ENCODE peak calls at places on chromosomes 3 and 15, in nine cellular contexts. One of them, this sample, is unnamed.

GRCh38 chr3:41050149-41050548 is 149.2 kb upstream of the CTNNB1 start:
- DNase-seq in lower lobe of right lung: no peak
- DNase-seq in body of pancreas: no peak
- DNase-seq in Panc1: no peak
- DNase-seq in AG09319: no peak
- DNase-seq in left ventricle myocardium inferior: no peak
- DNase-seq in BE2C: no peak
- DNase-seq in heart left ventricle: no peak
- DNase-seq in right lobe of liver: no peak
- DNase-seq in this sample: no peak

GRCh38 chr3:48685603-48686511 is at the start of gene NCKIPSD:
- DNase-seq in body of pancreas: peak
- DNase-seq in AG09319: peak
- DNase-seq in Panc1: no peak
- DNase-seq in right lobe of liver: peak
- DNase-seq in left ventricle myocardium inferior: peak
- DNase-seq in lower lobe of right lung: peak
- DNase-seq in heart left ventricle: peak
- DNase-seq in BE2C: peak
- DNase-seq in this sample: no peak

GRCh38 chr3:170726976-170727661 is 141.2 kb upstream of the SLC7A14 start:
- DNase-seq in AG09319: peak
- DNase-seq in heart left ventricle: no peak
- DNase-seq in body of pancreas: no peak
- DNase-seq in right lobe of liver: no peak
- DNase-seq in lower lobe of right lung: no peak
- DNase-seq in Panc1: no peak
- DNase-seq in left ventricle myocardium inferior: no peak
- DNase-seq in BE2C: no peak
- DNase-seq in this sample: peak

GRCh38 chr15:56759450-56759845 is 26.1 kb upstream of the ZNF280D start:
- DNase-seq in lower lobe of right lung: no peak
- DNase-seq in left ventricle myocardium inferior: peak
- DNase-seq in BE2C: no peak
- DNase-seq in heart left ventricle: peak
- DNase-seq in Panc1: no peak
- DNase-seq in AG09319: peak
- DNase-seq in body of pancreas: peak
- DNase-seq in right lobe of liver: peak
- DNase-seq in this sample: peak

GRCh38 chr15:93974804-93975481 is 256.4 kb upstream of the MCTP2 start:
- DNase-seq in right lobe of liver: no peak
- DNase-seq in left ventricle myocardium inferior: no peak
- DNase-seq in heart left ventricle: no peak
- DNase-seq in body of pancreas: peak
- DNase-seq in BE2C: peak
- DNase-seq in lower lobe of right lung: no peak
- DNase-seq in Panc1: no peak
- DNase-seq in AG09319: no peak
- DNase-seq in this sample: peak

GRCh38 chr15:92848852-92849598 is 51.1 kb upstream of the CHD2 start:
- DNase-seq in heart left ventricle: no peak
- DNase-seq in right lobe of liver: no peak
- DNase-seq in BE2C: no peak
- DNase-seq in left ventricle myocardium inferior: no peak
- DNase-seq in AG09319: peak
- DNase-seq in body of pancreas: no peak
- DNase-seq in Panc1: no peak
- DNase-seq in lower lobe of right lung: no peak
- DNase-seq in this sample: peak

GRCh38 chr15:35633677-35634076 is 87.7 kb upstream of the DPH6 start:
- DNase-seq in AG09319: no peak
- DNase-seq in lower lobe of right lung: no peak
- DNase-seq in heart left ventricle: no peak
- DNase-seq in Panc1: no peak
- DNase-seq in body of pancreas: no peak
- DNase-seq in right lobe of liver: no peak
- DNase-seq in left ventricle myocardium inferior: no peak
- DNase-seq in BE2C: no peak
- DNase-seq in this sample: no peak

GRCh38 chr15:67543348-67543718 is 830 bp downstream of the MAP2K5 start:
- DNase-seq in body of pancreas: peak
- DNase-seq in AG09319: no peak
- DNase-seq in BE2C: no peak
- DNase-seq in lower lobe of right lung: no peak
- DNase-seq in right lobe of liver: peak
- DNase-seq in left ventricle myocardium inferior: no peak
- DNase-seq in Panc1: no peak
- DNase-seq in heart left ventricle: peak
- DNase-seq in this sample: no peak

GRCh38 chr3:45465192-45465591 is 76.8 kb downstream of the LARS2 start:
- DNase-seq in lower lobe of right lung: no peak
- DNase-seq in left ventricle myocardium inferior: no peak
- DNase-seq in BE2C: no peak
- DNase-seq in right lobe of liver: no peak
- DNase-seq in body of pancreas: no peak
- DNase-seq in heart left ventricle: no peak
- DNase-seq in Panc1: no peak
- DNase-seq in AG09319: no peak
- DNase-seq in this sample: no peak

GRCh38 chr3:133955892-133956291 is 60.2 kb upstream of the RAB6B start:
- DNase-seq in BE2C: peak
- DNase-seq in right lobe of liver: no peak
- DNase-seq in Panc1: no peak
- DNase-seq in body of pancreas: no peak
- DNase-seq in lower lobe of right lung: no peak
- DNase-seq in left ventricle myocardium inferior: no peak
- DNase-seq in AG09319: peak
- DNase-seq in heart left ventricle: no peak
- DNase-seq in this sample: no peak

GRCh38 chr15:33007295-33007855 is 187.1 kb downstream of the FMN1 start:
- DNase-seq in AG09319: no peak
- DNase-seq in left ventricle myocardium inferior: no peak
- DNase-seq in BE2C: no peak
- DNase-seq in Panc1: no peak
- DNase-seq in lower lobe of right lung: no peak
- DNase-seq in body of pancreas: no peak
- DNase-seq in heart left ventricle: no peak
- DNase-seq in right lobe of liver: no peak
- DNase-seq in this sample: no peak

GRCh38 chr3:187621881-187622280 is 48.3 kb downstream of the SST start:
- DNase-seq in BE2C: no peak
- DNase-seq in lower lobe of right lung: no peak
- DNase-seq in heart left ventricle: no peak
- DNase-seq in left ventricle myocardium inferior: no peak
- DNase-seq in Panc1: no peak
- DNase-seq in body of pancreas: no peak
- DNase-seq in right lobe of liver: no peak
- DNase-seq in AG09319: no peak
- DNase-seq in this sample: no peak

GRCh38 chr15:64837502-64837901 is 4.2 kb upstream of the PLEKHO2 start:
- DNase-seq in lower lobe of right lung: no peak
- DNase-seq in AG09319: no peak
- DNase-seq in body of pancreas: no peak
- DNase-seq in left ventricle myocardium inferior: no peak
- DNase-seq in heart left ventricle: no peak
- DNase-seq in right lobe of liver: no peak
- DNase-seq in Panc1: no peak
- DNase-seq in BE2C: no peak
- DNase-seq in this sample: no peak

GRCh38 chr3:178381555-178381954 is 154.7 kb upstream of the KCNMB2 start:
- DNase-seq in BE2C: no peak
- DNase-seq in Panc1: no peak
- DNase-seq in left ventricle myocardium inferior: no peak
- DNase-seq in AG09319: no peak
- DNase-seq in right lobe of liver: no peak
- DNase-seq in heart left ventricle: no peak
- DNase-seq in lower lobe of right lung: no peak
- DNase-seq in body of pancreas: no peak
- DNase-seq in this sample: no peak

DNA sequence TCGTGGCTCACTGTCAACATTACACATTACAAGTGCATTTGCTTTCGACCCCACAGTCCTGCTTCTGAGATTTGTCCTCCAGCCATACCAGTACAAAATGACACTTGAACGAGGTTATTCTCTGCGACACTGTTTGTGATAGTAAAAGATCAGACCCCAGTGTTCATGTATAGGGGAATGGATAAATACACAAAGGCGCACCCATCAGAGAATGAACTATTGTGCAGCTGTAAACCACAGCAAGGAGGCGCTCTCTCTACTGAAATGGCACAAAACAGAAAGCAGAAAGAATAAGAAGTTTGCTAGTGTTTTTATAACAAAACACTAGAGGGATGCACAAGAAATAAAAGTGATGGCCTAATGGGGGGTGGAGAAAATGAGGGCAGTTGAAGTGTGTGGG is 4.9 kb upstream of the CHSY1 start:
- DNase-seq in right lobe of liver: no peak
- DNase-seq in left ventricle myocardium inferior: no peak
- DNase-seq in AG09319: no peak
- DNase-seq in heart left ventricle: no peak
- DNase-seq in lower lobe of right lung: no peak
- DNase-seq in BE2C: no peak
- DNase-seq in body of pancreas: no peak
- DNase-seq in Panc1: no peak
- DNase-seq in this sample: no peak
- TF ChIP-seq CTCF in right lobe of liver: no peak
- TF ChIP-seq CTCF in left ventricle myocardium inferior: no peak
- TF ChIP-seq CTCF in AG09319: no peak
- TF ChIP-seq CTCF in heart left ventricle: no peak
- TF ChIP-seq CTCF in lower lobe of right lung: no peak
- TF ChIP-seq CTCF in BE2C: peak
- TF ChIP-seq CTCF in body of pancreas: no peak
- TF ChIP-seq CTCF in Panc1: peak
- TF ChIP-seq CTCF in this sample: peak

GRCh38 chr3:158261371-158261991 is 151.6 kb downstream of the RSRC1 start:
- DNase-seq in body of pancreas: no peak
- DNase-seq in AG09319: no peak
- DNase-seq in left ventricle myocardium inferior: no peak
- DNase-seq in BE2C: no peak
- DNase-seq in Panc1: no peak
- DNase-seq in right lobe of liver: no peak
- DNase-seq in heart left ventricle: no peak
- DNase-seq in lower lobe of right lung: no peak
- DNase-seq in this sample: no peak
- TF ChIP-seq CTCF in body of pancreas: no peak
- TF ChIP-seq CTCF in AG09319: no peak
- TF ChIP-seq CTCF in left ventricle myocardium inferior: no peak
- TF ChIP-seq CTCF in BE2C: peak
- TF ChIP-seq CTCF in Panc1: peak
- TF ChIP-seq CTCF in right lobe of liver: no peak
- TF ChIP-seq CTCF in heart left ventricle: no peak
- TF ChIP-seq CTCF in lower lobe of right lung: no peak
- TF ChIP-seq CTCF in this sample: no peak

GRCh38 chr3:71600646-71601288 is 17.2 kb upstream of the FOXP1 start:
- DNase-seq in BE2C: no peak
- DNase-seq in Panc1: no peak
- DNase-seq in heart left ventricle: no peak
- DNase-seq in lower lobe of right lung: no peak
- DNase-seq in body of pancreas: no peak
- DNase-seq in left ventricle myocardium inferior: no peak
- DNase-seq in right lobe of liver: no peak
- DNase-seq in AG09319: no peak
- DNase-seq in this sample: no peak

GRCh38 chr3:71606582-71606981 is 23.1 kb upstream of the FOXP1 start:
- DNase-seq in left ventricle myocardium inferior: no peak
- DNase-seq in lower lobe of right lung: no peak
- DNase-seq in AG09319: no peak
- DNase-seq in BE2C: no peak
- DNase-seq in heart left ventricle: no peak
- DNase-seq in right lobe of liver: no peak
- DNase-seq in Panc1: no peak
- DNase-seq in body of pancreas: no peak
- DNase-seq in this sample: no peak

GRCh38 chr3:71599416-71599815 is 15.9 kb upstream of the FOXP1 start:
- DNase-seq in right lobe of liver: no peak
- DNase-seq in Panc1: no peak
- DNase-seq in body of pancreas: no peak
- DNase-seq in lower lobe of right lung: no peak
- DNase-seq in AG09319: no peak
- DNase-seq in left ventricle myocardium inferior: no peak
- DNase-seq in heart left ventricle: no peak
- DNase-seq in BE2C: no peak
- DNase-seq in this sample: no peak

GRCh38 chr3:71601811-71602210 is 18.3 kb upstream of the FOXP1 start:
- DNase-seq in body of pancreas: no peak
- DNase-seq in right lobe of liver: no peak
- DNase-seq in heart left ventricle: no peak
- DNase-seq in left ventricle myocardium inferior: no peak
- DNase-seq in Panc1: no peak
- DNase-seq in AG09319: no peak
- DNase-seq in lower lobe of right lung: no peak
- DNase-seq in BE2C: no peak
- DNase-seq in this sample: peak

GRCh38 chr3:71602256-71602655 is 18.7 kb upstream of the FOXP1 start:
- DNase-seq in Panc1: no peak
- DNase-seq in lower lobe of right lung: no peak
- DNase-seq in heart left ventricle: no peak
- DNase-seq in BE2C: no peak
- DNase-seq in AG09319: no peak
- DNase-seq in body of pancreas: no peak
- DNase-seq in right lobe of liver: no peak
- DNase-seq in left ventricle myocardium inferior: no peak
- DNase-seq in this sample: no peak
- TF ChIP-seq CTCF in Panc1: no peak
- TF ChIP-seq CTCF in lower lobe of right lung: no peak
- TF ChIP-seq CTCF in heart left ventricle: no peak
- TF ChIP-seq CTCF in BE2C: no peak
- TF ChIP-seq CTCF in AG09319: no peak
- TF ChIP-seq CTCF in body of pancreas: no peak
- TF ChIP-seq CTCF in right lobe of liver: no peak
- TF ChIP-seq CTCF in left ventricle myocardium inferior: no peak
- TF ChIP-seq CTCF in this sample: peak

GRCh38 chr3:4768521-4768920 is 210.7 kb upstream of the BHLHE40 start:
- DNase-seq in right lobe of liver: no peak
- DNase-seq in lower lobe of right lung: no peak
- DNase-seq in heart left ventricle: no peak
- DNase-seq in AG09319: no peak
- DNase-seq in body of pancreas: no peak
- DNase-seq in Panc1: no peak
- DNase-seq in left ventricle myocardium inferior: no peak
- DNase-seq in BE2C: no peak
- DNase-seq in this sample: no peak

GRCh38 chr3:4771238-4771637 is 208.0 kb upstream of the BHLHE40 start:
- DNase-seq in heart left ventricle: no peak
- DNase-seq in left ventricle myocardium inferior: no peak
- DNase-seq in AG09319: no peak
- DNase-seq in right lobe of liver: no peak
- DNase-seq in body of pancreas: no peak
- DNase-seq in BE2C: no peak
- DNase-seq in lower lobe of right lung: no peak
- DNase-seq in Panc1: no peak
- DNase-seq in this sample: no peak

GRCh38 chr3:4772171-4772804 is 206.9 kb upstream of the BHLHE40 start:
- DNase-seq in Panc1: no peak
- DNase-seq in heart left ventricle: peak
- DNase-seq in body of pancreas: peak
- DNase-seq in AG09319: peak
- DNase-seq in left ventricle myocardium inferior: peak
- DNase-seq in lower lobe of right lung: peak
- DNase-seq in right lobe of liver: no peak
- DNase-seq in BE2C: no peak
- DNase-seq in this sample: no peak

GRCh38 chr3:4772858-4773257 is 206.4 kb upstream of the BHLHE40 start:
- DNase-seq in lower lobe of right lung: no peak
- DNase-seq in Panc1: no peak
- DNase-seq in right lobe of liver: no peak
- DNase-seq in BE2C: no peak
- DNase-seq in AG09319: no peak
- DNase-seq in heart left ventricle: no peak
- DNase-seq in left ventricle myocardium inferior: no peak
- DNase-seq in body of pancreas: peak
- DNase-seq in this sample: no peak

GRCh38 chr3:4770561-4770960 is 208.7 kb upstream of the BHLHE40 start:
- DNase-seq in body of pancreas: no peak
- DNase-seq in right lobe of liver: no peak
- DNase-seq in lower lobe of right lung: no peak
- DNase-seq in BE2C: no peak
- DNase-seq in heart left ventricle: no peak
- DNase-seq in AG09319: no peak
- DNase-seq in Panc1: no peak
- DNase-seq in left ventricle myocardium inferior: no peak
- DNase-seq in this sample: no peak
- TF ChIP-seq CTCF in body of pancreas: no peak
- TF ChIP-seq CTCF in right lobe of liver: no peak
- TF ChIP-seq CTCF in lower lobe of right lung: no peak
- TF ChIP-seq CTCF in BE2C: no peak
- TF ChIP-seq CTCF in heart left ventricle: no peak
- TF ChIP-seq CTCF in AG09319: no peak
- TF ChIP-seq CTCF in Panc1: no peak
- TF ChIP-seq CTCF in left ventricle myocardium inferior: no peak
- TF ChIP-seq CTCF in this sample: no peak